ENCODE peak calls at places on chromosomes 4 and X, in four cellular contexts. One of them, this sample, is unnamed.

GRCh38 chr4:106149911-106150310 is 166.1 kb downstream of the TBCK start:
- DNase-seq in K562: no peak
- DNase-seq in A549: no peak
- DNase-seq in HepG2: no peak
- DNase-seq in this sample: no peak

GRCh38 chrX:40465735-40466551 is 114.8 kb upstream of the ATP6AP2 start:
- DNase-seq in K562: peak; percentile 25
- DNase-seq in A549: no peak
- DNase-seq in HepG2: no peak
- DNase-seq in this sample: no peak

GRCh38 chr4:102525099-102525498 is 23.9 kb downstream of the NFKB1 start:
- DNase-seq in K562: no peak
- DNase-seq in A549: no peak
- DNase-seq in HepG2: no peak
- DNase-seq in this sample: no peak

GRCh38 chrX:69282893-69283690 is 117.8 kb upstream of the PJA1 start:
- DNase-seq in K562: no peak
- DNase-seq in A549: no peak
- DNase-seq in HepG2: no peak
- DNase-seq in this sample: no peak

GRCh38 chr4:82371398-82371972 is 2.3 kb downstream of the HNRNPD start:
- DNase-seq in K562: peak; percentile 50
- DNase-seq in A549: no peak
- DNase-seq in HepG2: no peak
- DNase-seq in this sample: no peak

GRCh38 chr4:59086410-59086809 is 1976.2 kb upstream of the IGFBP7 start:
- DNase-seq in K562: no peak
- DNase-seq in A549: no peak
- DNase-seq in HepG2: no peak
- DNase-seq in this sample: no peak

GRCh38 chr4:147590249-147590920 is 26.8 kb upstream of the TMEM184C start:
- DNase-seq in K562: peak; percentile 43
- DNase-seq in A549: peak; percentile 32
- DNase-seq in HepG2: peak; percentile 31
- DNase-seq in this sample: no peak

GRCh38 chrX:20378291-20378920 is 111.7 kb upstream of the RPS6KA3 start:
- DNase-seq in K562: no peak
- DNase-seq in A549: peak; percentile 32
- DNase-seq in HepG2: no peak
- DNase-seq in this sample: no peak

GRCh38 chr4:7860600-7861158 is 79.0 kb downstream of the AFAP1 start:
- DNase-seq in K562: no peak
- DNase-seq in A549: no peak
- DNase-seq in HepG2: no peak
- DNase-seq in this sample: no peak

GRCh38 chr4:86033171-86033570 is 326.7 kb downstream of the MAPK10 start:
- DNase-seq in K562: no peak
- DNase-seq in A549: no peak
- DNase-seq in HepG2: no peak
- DNase-seq in this sample: no peak

GRCh38 chr4:5588046-5588445 is 120.3 kb downstream of the EVC2 start:
- DNase-seq in K562: no peak
- DNase-seq in A549: no peak
- DNase-seq in HepG2: no peak
- DNase-seq in this sample: no peak

GRCh38 chr4:67651536-67651935 is 49.4 kb downstream of the UBA6 start:
- DNase-seq in K562: no peak
- DNase-seq in A549: no peak
- DNase-seq in HepG2: no peak
- DNase-seq in this sample: no peak

GRCh38 chr4:151753056-151753455 is 7.8 kb downstream of the GATB start:
- DNase-seq in K562: no peak
- DNase-seq in A549: no peak
- DNase-seq in HepG2: no peak
- DNase-seq in this sample: no peak

GRCh38 chrX:118730500-118731247 is 3.3 kb downstream of the IL13RA1 start:
- DNase-seq in K562: no peak
- DNase-seq in A549: no peak
- DNase-seq in HepG2: no peak
- DNase-seq in this sample: no peak

GRCh38 chrX:13667940-13668339 is 15.0 kb downstream of the TCEANC start:
- DNase-seq in K562: no peak
- DNase-seq in A549: no peak
- DNase-seq in HepG2: no peak
- DNase-seq in this sample: no peak

GRCh38 chrX:13670197-13670596 is 17.3 kb downstream of the TCEANC start:
- DNase-seq in K562: no peak
- DNase-seq in A549: no peak
- DNase-seq in HepG2: no peak
- DNase-seq in this sample: no peak

GRCh38 chrX:13673016-13673415 is 15.9 kb upstream of the RAB9A start:
- DNase-seq in K562: no peak
- DNase-seq in A549: no peak
- DNase-seq in HepG2: no peak
- DNase-seq in this sample: no peak

GRCh38 chrX:13666836-13667235 is 13.9 kb downstream of the TCEANC start:
- DNase-seq in K562: no peak
- DNase-seq in A549: no peak
- DNase-seq in HepG2: no peak
- DNase-seq in this sample: no peak

DNA sequence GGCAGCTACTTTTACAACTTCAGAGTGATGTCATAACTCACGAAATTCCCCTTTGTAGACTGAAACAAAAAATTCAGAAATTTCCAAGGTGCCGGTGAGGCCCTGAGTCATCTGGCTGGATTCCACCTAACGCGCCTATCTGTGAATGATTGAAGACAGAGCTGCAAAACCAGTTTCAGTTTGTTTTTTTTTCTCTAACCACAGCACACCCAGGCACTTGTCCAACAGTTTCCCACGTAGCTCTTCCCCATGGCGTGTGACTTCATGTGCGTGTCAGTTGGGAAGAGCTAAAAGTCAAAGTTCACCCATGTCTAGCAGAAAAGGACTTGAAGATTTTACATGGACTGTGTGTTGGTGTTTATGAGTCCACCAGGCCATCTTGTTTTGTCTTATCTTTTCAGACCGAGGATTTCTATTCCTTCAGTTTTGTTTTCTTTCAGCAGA is 16.3 kb downstream of the TCEANC start:
- DNase-seq in K562: peak; percentile 49
- DNase-seq in A549: peak; percentile 56
- DNase-seq in HepG2: peak; percentile 52
- DNase-seq in this sample: no peak
- TF ChIP-seq PHF8 in K562: no peak
- TF ChIP-seq PHF8 in A549: no peak
- TF ChIP-seq PHF8 in HepG2: no peak
- TF ChIP-seq PHF8 in this sample: no peak

GRCh38 chr4:155914782-155915181 is 11.3 kb downstream of the TDO2 start:
- DNase-seq in K562: no peak
- DNase-seq in A549: no peak
- DNase-seq in HepG2: no peak
- DNase-seq in this sample: no peak
- TF ChIP-seq PHF8 in K562: no peak
- TF ChIP-seq PHF8 in A549: no peak
- TF ChIP-seq PHF8 in HepG2: no peak
- TF ChIP-seq PHF8 in this sample: no peak

DNA sequence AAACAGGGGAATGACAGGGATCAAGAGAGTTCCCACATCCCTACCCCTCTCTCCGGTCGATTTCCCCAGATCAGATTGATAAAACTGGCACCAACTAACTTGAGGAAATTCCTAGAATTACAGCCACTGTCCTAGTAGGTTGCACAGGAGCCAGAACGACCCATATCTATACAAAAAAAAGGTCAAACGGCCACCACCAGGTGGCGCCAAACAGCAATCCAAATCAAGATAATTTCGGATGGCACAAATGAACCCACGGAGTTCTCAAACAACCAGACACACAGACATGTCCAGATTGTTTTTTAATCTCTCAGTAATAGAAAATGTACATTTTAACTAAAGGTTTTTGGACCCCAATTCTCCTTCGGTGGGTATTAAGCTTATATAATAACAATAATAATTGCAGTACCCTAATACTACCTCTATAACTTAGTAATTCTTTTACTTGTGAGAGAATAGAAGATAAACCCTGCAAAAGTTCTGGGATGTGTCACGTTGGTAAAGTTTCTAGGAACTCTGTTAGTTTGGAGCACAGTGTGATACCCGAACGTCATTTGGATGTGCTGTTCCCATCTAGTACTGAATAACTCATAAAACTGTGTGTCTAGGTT is 212.6 kb downstream of the SPOCK3 start:
- DNase-seq in K562: peak; percentile 22
- DNase-seq in A549: no peak
- DNase-seq in HepG2: peak; percentile 39
- DNase-seq in this sample: peak; percentile 87
- TF ChIP-seq PHF8 in K562: no peak
- TF ChIP-seq PHF8 in A549: no peak
- TF ChIP-seq PHF8 in HepG2: no peak
- TF ChIP-seq PHF8 in this sample: no peak

GRCh38 chr4:165208322-165208652 is 926 bp downstream of the KLHL2 start:
- DNase-seq in K562: no peak
- DNase-seq in A549: no peak
- DNase-seq in HepG2: no peak
- DNase-seq in this sample: no peak

GRCh38 chr4:165209796-165210195 is 2.4 kb downstream of the KLHL2 start:
- DNase-seq in K562: no peak
- DNase-seq in A549: no peak
- DNase-seq in HepG2: no peak
- DNase-seq in this sample: no peak

GRCh38 chr4:165208741-165209388 is 1.5 kb downstream of the KLHL2 start:
- DNase-seq in K562: no peak
- DNase-seq in A549: no peak
- DNase-seq in HepG2: no peak
- DNase-seq in this sample: no peak

GRCh38 chr4:165207431-165208321 is at the start of gene KLHL2:
- DNase-seq in K562: peak; percentile 84
- DNase-seq in A549: peak; percentile 35
- DNase-seq in HepG2: peak; percentile 49
- DNase-seq in this sample: peak; percentile 71

DNA sequence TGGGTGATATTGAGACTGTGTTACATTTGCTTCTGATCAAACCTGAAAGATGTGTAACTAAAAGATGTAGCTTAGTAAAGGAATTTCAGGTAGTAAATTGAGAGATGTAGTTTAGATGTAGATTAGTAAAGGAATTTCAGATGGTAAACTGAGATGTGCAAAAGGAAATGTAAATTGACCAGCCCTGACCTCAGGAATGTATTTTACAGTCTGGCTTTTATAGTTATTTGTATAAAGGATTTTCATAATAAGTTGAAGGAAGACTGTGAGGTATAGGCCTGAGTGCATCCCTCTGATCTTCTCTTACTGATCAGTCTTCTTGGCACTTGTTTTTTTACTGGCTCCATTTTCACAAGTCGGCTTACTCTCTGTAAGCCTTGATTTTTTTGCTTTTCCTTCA is 3.2 kb downstream of the KLHL2 start:
- DNase-seq in K562: no peak
- DNase-seq in A549: no peak
- DNase-seq in HepG2: no peak
- DNase-seq in this sample: no peak
- TF ChIP-seq PHF8 in K562: no peak
- TF ChIP-seq PHF8 in A549: no peak
- TF ChIP-seq PHF8 in HepG2: no peak
- TF ChIP-seq PHF8 in this sample: no peak

GRCh38 chr4:54708339-54709279 is 50.9 kb downstream of the KIT start:
- DNase-seq in K562: no peak
- DNase-seq in A549: no peak
- DNase-seq in HepG2: no peak
- DNase-seq in this sample: no peak
- TF ChIP-seq PHF8 in K562: no peak
- TF ChIP-seq PHF8 in A549: no peak
- TF ChIP-seq PHF8 in HepG2: no peak
- TF ChIP-seq PHF8 in this sample: no peak

DNA sequence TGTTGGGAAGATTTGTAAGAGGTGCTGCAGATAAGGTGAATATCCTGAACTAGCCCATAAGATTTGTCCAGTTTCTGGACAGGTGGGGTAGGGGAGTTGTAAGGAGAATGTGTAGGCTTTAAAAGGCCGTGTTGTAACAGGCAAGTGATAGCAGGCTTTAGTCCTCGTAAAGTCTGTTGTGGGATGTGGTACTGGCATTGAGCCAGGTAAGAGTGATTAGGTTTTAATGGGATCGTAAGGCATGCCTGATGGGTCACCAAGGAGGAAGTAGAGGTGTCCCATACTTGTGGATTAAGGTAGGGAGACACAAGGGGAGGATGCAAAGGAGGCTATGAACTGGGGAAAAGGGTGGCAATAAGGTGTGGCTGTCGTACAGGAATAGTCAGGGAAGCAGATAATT is 256.9 kb upstream of the DKK2 start:
- DNase-seq in K562: no peak
- DNase-seq in A549: no peak
- DNase-seq in HepG2: no peak
- DNase-seq in this sample: no peak
- TF ChIP-seq PHF8 in K562: no peak
- TF ChIP-seq PHF8 in A549: no peak
- TF ChIP-seq PHF8 in HepG2: no peak
- TF ChIP-seq PHF8 in this sample: no peak

This sample was measured in H1.